ENCODE peak calls at places on chromosome 3, in five cellular contexts. N, D, A, F and M are unnamed samples.
A peak's percentile ranks its signal among the peaks of the same experiment; 100 is the strongest.

GRCh38 chr3:79531566-79532295 is 236.1 kb downstream of the ROBO1 start:
- DNase-seq in F (no peak), N (no peak), A (no peak), D (no peak), M (no peak)

GRCh38 chr3:12705981-12706380 is 42.1 kb upstream of the RAF1 start:
- DNase-seq in A (no peak), F (peak; percentile 58), D (peak; percentile 72), N (no peak), M (no peak)

GRCh38 chr3:149527531-149528343 is 53.2 kb downstream of the TM4SF4 start:
- DNase-seq in F (peak; percentile 39), D (peak; percentile 49), N (no peak), A (no peak), M (peak; percentile 37)

GRCh38 chr3:107117922-107118576 is 259.2 kb upstream of the CCDC54 start:
- DNase-seq in N (no peak), F (peak; percentile 80), A (peak; percentile 36), D (peak; percentile 90), M (peak; percentile 26)

GRCh38 chr3:65871305-65872141 is 167.2 kb downstream of the MAGI1 start:
- DNase-seq in F (peak; percentile 26), D (no peak), A (no peak), N (peak; percentile 42), M (peak; percentile 25)

GRCh38 chr3:58679451-58679850 is 12.9 kb upstream of the FAM3D start:
- DNase-seq in N (no peak), A (no peak), D (no peak), F (peak; percentile 21), M (no peak)

GRCh38 chr3:57076422-57076951 is 16.0 kb downstream of the SPATA12 start:
- DNase-seq in D (no peak), A (no peak), N (no peak), F (no peak), M (no peak)

GRCh38 chr3:126154391-126155279 is 25.8 kb downstream of the ALDH1L1 start:
- DNase-seq in N (no peak), D (no peak), F (no peak), A (no peak), M (no peak)

GRCh38 chr3:127277591-127277990 is 10.3 kb downstream of the PRR20G start:
- DNase-seq in A (no peak), N (no peak), F (no peak), D (no peak), M (no peak)

GRCh38 chr3:63992461-63993209 is 30.7 kb downstream of the PSMD6 start:
- DNase-seq in A (no peak), F (no peak), N (no peak), D (no peak), M (no peak)

GRCh38 chr3:193756536-193756935 is 163.5 kb downstream of the OPA1 start:
- DNase-seq in F (no peak), D (no peak), A (no peak), N (no peak), M (no peak)

GRCh38 chr3:185084883-185085282 is 68.0 kb downstream of the C3orf70 start:
- DNase-seq in A (no peak), N (no peak), F (peak; percentile 77), D (no peak), M (no peak)

GRCh38 chr3:46361408-46362283 is 7.7 kb downstream of the CCR2 start:
- DNase-seq in D (no peak), A (no peak), N (no peak), F (no peak), M (no peak)

GRCh38 chr3:111033470-111034108 is 38.0 kb upstream of the NECTIN3 start:
- DNase-seq in D (no peak), F (peak; percentile 12), A (no peak), N (no peak), M (no peak)

GRCh38 chr3:120218981-120219380 is 66.0 kb downstream of the GPR156 start:
- DNase-seq in D (no peak), N (no peak), A (no peak), F (no peak), M (no peak)

GRCh38 chr3:130906374-130906995 is 12.6 kb downstream of the ATP2C1 start:
- DNase-seq in D (peak; percentile 46), F (peak; percentile 48), A (no peak), N (no peak), M (no peak)

GRCh38 chr3:120102674-120103073 is 8.4 kb upstream of the GSK3B start:
- DNase-seq in A (no peak), F (no peak), D (no peak), N (no peak), M (no peak)

GRCh38 chr3:148789156-148789555 is 38.5 kb upstream of the CPB1 start:
- DNase-seq in D (no peak), A (no peak), N (no peak), F (no peak), M (no peak)

GRCh38 chr3:194537732-194538247 is 51.0 kb upstream of the ATP13A3 start:
- DNase-seq in A (no peak), N (no peak), F (peak; percentile 87), D (peak; percentile 71), M (no peak)

GRCh38 chr3:8328971-8329370 is 172.7 kb upstream of the LMCD1 start:
- DNase-seq in N (no peak), F (no peak), D (no peak), A (no peak), M (no peak)

GRCh38 chr3:155158361-155159037 is 78.4 kb downstream of the MME start:
- DNase-seq in D (no peak), N (no peak), A (no peak), F (peak; percentile 7), M (no peak)

GRCh38 chr3:155149494-155149893 is 69.4 kb downstream of the MME start:
- DNase-seq in A (no peak), F (no peak), D (no peak), N (no peak), M (no peak)

GRCh38 chr3:155147588-155147987 is 67.5 kb downstream of the MME start:
- DNase-seq in D (no peak), A (no peak), N (no peak), F (no peak), M (no peak)

GRCh38 chr3:155154255-155154654 is 74.1 kb downstream of the MME start:
- DNase-seq in N (no peak), A (no peak), F (peak; percentile 39), D (no peak), M (no peak)

DNA sequence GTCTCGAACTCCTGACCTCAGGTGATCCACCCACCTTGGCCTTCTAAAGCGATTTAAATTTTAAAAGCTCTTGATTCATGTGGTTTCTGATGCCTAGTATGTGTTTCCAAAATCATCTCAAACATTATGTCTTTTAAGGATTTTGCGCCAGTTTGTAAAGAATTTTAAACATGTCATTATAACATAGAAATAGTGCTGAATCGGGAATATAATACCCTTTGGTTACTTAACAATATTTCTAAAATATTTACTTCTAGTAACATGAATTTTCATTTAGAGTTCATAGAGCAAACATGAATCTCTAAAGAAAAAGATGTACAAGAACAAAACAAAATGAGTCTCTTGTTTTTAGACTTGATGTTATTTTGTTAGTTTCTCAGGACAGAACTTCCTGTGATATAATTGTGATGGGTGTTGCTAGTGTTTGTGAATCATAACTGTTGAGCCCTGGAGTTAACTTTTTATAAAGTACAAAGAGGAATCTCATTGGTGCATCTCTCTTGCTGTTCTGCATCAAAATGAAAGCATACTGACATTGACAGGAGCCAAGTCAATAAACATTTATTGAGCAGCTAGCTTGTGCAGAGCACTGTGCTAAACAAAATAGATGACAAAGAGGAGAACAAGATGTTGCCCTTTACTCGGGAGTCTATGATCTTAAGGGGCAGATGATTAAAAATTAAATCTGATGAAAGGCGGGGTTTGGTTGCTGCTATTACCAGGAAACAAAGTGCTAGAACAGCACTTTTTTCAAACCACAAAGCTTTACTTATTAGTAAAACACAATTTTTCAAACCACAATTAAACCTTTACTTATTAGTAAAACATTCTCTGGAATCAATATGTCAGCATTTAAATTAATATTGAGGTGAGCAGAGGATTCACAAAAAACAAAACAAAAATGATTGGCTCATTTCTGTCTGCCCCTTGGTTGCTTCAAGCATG is 73.4 kb downstream of the MME start:
- DNase-seq in N (no peak), F (no peak), A (no peak), D (no peak), M (no peak)
- H3K36me3 ChIP-seq in N (no peaks in the 10 kb centered on the region), F (no peaks in the 10 kb centered on the region), A (no peaks in the 10 kb centered on the region), D (no peaks in the 10 kb centered on the region), M (no peaks in the 10 kb centered on the region)

GRCh38 chr3:62024882-62025281 is 348.5 kb downstream of the FEZF2 start:
- DNase-seq in F (no peak), N (no peak), D (no peak), A (no peak), M (no peak)
- H3K4me1 ChIP-seq in F (no peaks in the 10 kb centered on the region), N (peaks cover 31% of the 10 kb centered on the region), D (no peaks in the 10 kb centered on the region), A (no peaks in the 10 kb centered on the region), M (peaks cover 12% of the 10 kb centered on the region)

DNA sequence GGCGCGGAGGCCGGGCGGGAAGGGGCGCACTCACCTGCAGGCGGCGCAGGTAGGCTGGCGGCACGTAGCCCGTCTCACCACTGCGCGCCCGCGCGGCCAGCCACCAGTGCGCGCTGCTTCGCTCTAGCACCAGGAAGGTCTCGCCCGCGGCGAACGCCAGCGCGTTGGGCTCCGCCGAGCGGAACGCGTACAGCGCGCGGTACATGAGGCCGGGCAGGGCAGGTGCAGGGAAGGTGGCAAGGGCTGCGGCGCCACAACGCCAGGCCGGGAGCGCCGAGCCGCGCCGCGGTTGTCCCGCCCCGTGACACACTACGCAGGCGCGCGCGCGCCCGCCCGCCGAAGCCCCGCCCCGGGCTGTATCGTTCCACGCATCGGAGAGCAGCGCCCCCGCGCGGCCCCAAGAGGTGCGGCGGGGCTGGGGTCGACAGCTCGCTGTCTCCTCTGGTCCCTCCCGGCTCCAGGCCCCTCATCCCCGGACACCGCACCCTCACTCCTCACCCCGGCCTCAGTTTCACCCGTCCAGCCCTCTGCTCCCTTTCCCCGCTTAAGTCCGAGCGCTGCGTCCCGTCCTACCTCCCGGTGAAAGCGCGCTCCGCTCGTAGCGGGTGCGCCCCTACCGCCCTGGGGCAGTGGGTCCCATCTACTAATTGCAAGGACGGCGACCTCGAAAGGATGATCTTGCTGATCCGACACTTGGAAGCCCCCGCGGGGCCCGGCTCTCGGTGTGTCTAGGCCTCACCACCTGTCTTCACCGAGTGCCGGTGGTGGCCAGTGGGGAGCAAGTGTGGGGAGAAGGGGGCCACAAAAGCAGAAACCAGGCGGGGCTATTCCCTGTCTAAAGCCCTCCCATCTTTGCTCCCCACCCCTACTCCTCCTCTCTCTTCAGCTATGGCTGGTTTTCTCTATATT is at the start of gene NCKIPSD:
- DNase-seq in A (peak; percentile 90), D (peak; percentile 86), N (peak; percentile 94), F (peak; percentile 69), M (peak; percentile 86)
- H3K36me3 ChIP-seq in A (no peaks in the 10 kb centered on the region), D (peaks cover 37% of the 10 kb centered on the region), N (peaks cover 14% of the 10 kb centered on the region), F (peaks cover 47% of the 10 kb centered on the region), M (peaks cover 50% of the 10 kb centered on the region)

GRCh38 chr3:31740397-31740796 is 207.7 kb downstream of the STT3B start:
- DNase-seq in N (no peak), A (no peak), D (no peak), F (no peak), M (no peak)

GRCh38 chr3:31747785-31748184 is 215.1 kb downstream of the STT3B start:
- DNase-seq in N (no peak), A (no peak), D (no peak), F (no peak), M (no peak)

GRCh38 chr3:31738423-31738822 is 205.7 kb downstream of the STT3B start:
- DNase-seq in D (no peak), A (no peak), F (no peak), N (no peak), M (no peak)

GRCh38 chr3:31748281-31749245 is 215.8 kb downstream of the STT3B start:
- DNase-seq in F (no peak), N (no peak), A (no peak), D (no peak), M (no peak)

DNA sequence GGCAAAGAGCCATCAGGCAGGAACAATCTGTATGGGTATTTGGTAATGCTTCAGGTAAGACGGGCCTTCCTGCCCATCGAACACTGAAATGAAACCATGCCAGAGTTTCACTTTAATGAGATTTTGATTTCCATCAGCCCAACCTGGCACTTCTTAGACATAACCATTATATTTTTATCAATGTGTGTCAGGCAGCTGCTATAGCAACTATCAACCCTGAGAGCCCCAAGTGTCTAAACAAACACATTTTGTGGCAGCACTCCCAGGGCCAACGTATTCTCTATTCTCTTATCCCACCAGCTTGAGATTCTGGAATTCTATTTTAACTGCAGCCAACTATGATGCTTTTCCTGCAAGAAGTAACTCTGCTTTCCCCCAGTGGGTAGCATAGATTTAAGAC is 211.0 kb downstream of the STT3B start:
- DNase-seq in F (peak; percentile 25), N (no peak), A (no peak), D (peak; percentile 42), M (no peak)
- H3K4me1 ChIP-seq in F (no peaks in the 10 kb centered on the region), N (peaks cover 14% of the 10 kb centered on the region), A (no peaks in the 10 kb centered on the region), D (peaks cover 8% of the 10 kb centered on the region), M (no peaks in the 10 kb centered on the region)